ENCODE peak calls at places on chromosomes 2 and 18, in four cellular contexts. U is astrocyte of the cerebellum, N is A172, E is GM23248. H is an unnamed sample.

GRCh38 chr2:191995285-191995684 is 148.4 kb upstream of the CAVIN2 start:
- DNase-seq in E (peak), U (no peak), N (no peak), H (no peak)

GRCh38 chr2:16208241-16208797 is 268.0 kb downstream of the MYCN start:
- DNase-seq in N (no peak), E (no peak), U (no peak), H (no peak)

GRCh38 chr2:129912871-129913694 is 66.4 kb upstream of the RAB6C start:
- DNase-seq in E (no peak), N (no peak), U (no peak), H (no peak)

GRCh38 chr2:118190365-118190916 is 102.2 kb downstream of the INSIG2 start:
- DNase-seq in U (no peak), N (no peak), E (peak), H (no peak)

GRCh38 chr2:63950414-63950813 is 68.8 kb downstream of the VPS54 start:
- DNase-seq in E (no peak), U (no peak), N (no peak), H (no peak)

GRCh38 chr2:109284816-109285215 is 155.8 kb downstream of the SH3RF3 start:
- DNase-seq in N (peak), U (peak), E (peak), H (no peak)

GRCh38 chr2:26522325-26523120 is 44.6 kb upstream of the OTOF start:
- DNase-seq in U (no peak), N (no peak), E (no peak), H (no peak)

GRCh38 chr18:33844232-33844631 is 266.2 kb downstream of the ASXL3 start:
- DNase-seq in U (peak), E (no peak), N (no peak), H (no peak)

GRCh38 chr2:21782866-21783265 is 659.1 kb downstream of the TDRD15 start:
- DNase-seq in N (no peak), E (no peak), U (no peak), H (no peak)

GRCh38 chr2:223494987-223495386 is 107.2 kb downstream of the SCG2 start:
- DNase-seq in E (peak), U (no peak), N (no peak), H (no peak)

GRCh38 chr2:175805442-175806114 is 196.5 kb downstream of the LNPK start:
- DNase-seq in U (no peak), N (peak), E (no peak), H (no peak)

GRCh38 chr2:38508311-38509039 is 94.3 kb downstream of the HNRNPLL start:
- DNase-seq in E (peak), U (peak), N (peak), H (peak)

GRCh38 chr2:122514451-122514996 is 759.1 kb downstream of the TSN start:
- DNase-seq in N (no peak), U (no peak), E (no peak), H (no peak)

GRCh38 chr18:78913830-78914585 is 65.6 kb upstream of the SALL3 start:
- DNase-seq in E (no peak), U (no peak), N (no peak), H (no peak)

GRCh38 chr18:3044931-3045698 is 32.2 kb upstream of the LPIN2 start:
- DNase-seq in N (no peak), E (no peak), U (no peak), H (no peak)

GRCh38 chr2:217160103-217160502 is 300.2 kb upstream of the TNP1 start:
- DNase-seq in U (no peak), E (peak), N (peak), H (no peak)

GRCh38 chr2:64644240-64645013 is 9.3 kb downstream of the SERTAD2 start:
- DNase-seq in U (peak), N (peak), E (peak), H (no peak)

GRCh38 chr2:5391361-5391760 is 300.8 kb upstream of the SOX11 start:
- DNase-seq in E (no peak), U (no peak), N (peak), H (no peak)

GRCh38 chr18:72704202-72704601 is 160.1 kb upstream of the CBLN2 start:
- DNase-seq in E (no peak), U (no peak), N (no peak), H (no peak)

GRCh38 chr18:46554406-46554805 is 102.6 kb downstream of the LOXHD1 start:
- DNase-seq in E (no peak), N (no peak), U (no peak), H (no peak)

GRCh38 chr18:77666613-77667012 is 417.0 kb downstream of the GALR1 start:
- DNase-seq in N (no peak), E (no peak), U (no peak), H (no peak)

GRCh38 chr2:217360111-217360510 is 500.2 kb upstream of the TNP1 start:
- DNase-seq in U (no peak), N (no peak), E (no peak), H (no peak)

GRCh38 chr18:21303445-21303844 is 61.4 kb downstream of the GREB1L start:
- DNase-seq in U (no peak), E (no peak), N (no peak), H (no peak)

GRCh38 chr18:2083691-2084090 is 487.6 kb downstream of the METTL4 start:
- DNase-seq in U (no peak), N (no peak), E (no peak), H (no peak)

GRCh38 chr2:189681903-189682302 is 7.4 kb downstream of the ANKAR start:
- DNase-seq in U (no peak), E (no peak), N (no peak), H (no peak)

GRCh38 chr2:204494681-204495080 is 50.6 kb upstream of the PARD3B start:
- DNase-seq in N (no peak), E (no peak), U (no peak), H (no peak)

GRCh38 chr2:12501469-12502147 is 215.1 kb upstream of the TRIB2 start:
- DNase-seq in E (peak), U (no peak), N (peak), H (no peak)